ENCODE peak calls at places on chromosomes 2 and 18, in six cellular contexts. R is H1, H is K562, N is HCT116, F is GM12878, S is HepG2. D is an unnamed sample.

GRCh38 chr2:160397530-160397865 is 96.1 kb downstream of the RBMS1 start:
- DNase-seq in F (no peak), H (no peak), S (no peak), N (peak; percentile 16), R (no peak), D (peak; percentile 52)

GRCh38 chr2:236769981-236770671 is 200.5 kb downstream of the ACKR3 start:
- DNase-seq in H (no peak), R (peak; percentile 33), F (no peak), N (no peak), S (no peak), D (peak; percentile 35)

GRCh38 chr2:236939271-236939670 is 146.4 kb upstream of the COPS8 start:
- DNase-seq in R (no peak), F (no peak), N (no peak), S (no peak), H (no peak), D (no peak)

GRCh38 chr2:171723724-171724683 is 36.7 kb downstream of the DYNC1I2 start:
- DNase-seq in S (peak; percentile 12), N (no peak), R (peak; percentile 1), H (no peak), F (no peak), D (peak; percentile 11)

GRCh38 chr2:26519396-26519991 is 41.6 kb upstream of the OTOF start:
- DNase-seq in S (no peak), H (no peak), R (no peak), F (no peak), N (no peak), D (no peak)

GRCh38 chr2:133317161-133317560 is 251.1 kb downstream of the NCKAP5 start:
- DNase-seq in R (no peak), N (no peak), S (no peak), H (no peak), F (no peak), D (no peak)

GRCh38 chr18:63147010-63147409 is 172.6 kb downstream of the BCL2 start:
- DNase-seq in N (no peak), H (no peak), R (no peak), S (no peak), F (no peak), D (no peak)

GRCh38 chr2:49021170-49021743 is 133.1 kb downstream of the FSHR start:
- DNase-seq in S (no peak), F (no peak), N (no peak), H (no peak), R (no peak), D (no peak)

GRCh38 chr2:160402997-160403979 is 90.3 kb downstream of the RBMS1 start:
- DNase-seq in H (no peak), R (no peak), F (no peak), S (no peak), N (peak; percentile 19), D (no peak)

GRCh38 chr2:26608557-26608956 is 32.6 kb downstream of the CIB4 start:
- DNase-seq in H (no peak), R (no peak), S (no peak), N (no peak), F (no peak), D (no peak)

GRCh38 chr2:48107326-48107925 is 201.1 kb upstream of the FBXO11 start:
- DNase-seq in R (no peak), N (peak; percentile 55), H (no peak), S (peak; percentile 39), F (no peak), D (no peak)

GRCh38 chr2:19851116-19851515 is 50.7 kb downstream of the TTC32 start:
- DNase-seq in F (no peak), R (no peak), S (no peak), N (no peak), H (no peak), D (no peak)

GRCh38 chr2:190407662-190408537 is at the start of gene MFSD6:
- DNase-seq in F (no peak), H (peak; percentile 68), N (no peak), S (no peak), R (no peak), D (no peak)

GRCh38 chr2:231611273-231612198 is 18.9 kb downstream of the TEX44 start:
- DNase-seq in F (no peak), N (peak; percentile 84), S (peak; percentile 59), R (no peak), H (peak; percentile 65), D (peak; percentile 40)

GRCh38 chr2:173828189-173829157 is 136.7 kb downstream of the SP3 start:
- DNase-seq in H (no peak), S (no peak), N (no peak), R (no peak), F (no peak), D (no peak)

GRCh38 chr2:158013791-158014190 is 87.9 kb upstream of the UPP2 start:
- DNase-seq in F (no peak), H (no peak), S (no peak), R (no peak), N (no peak), D (no peak)

GRCh38 chr18:52715961-52716360 is 376.0 kb downstream of the DCC start:
- DNase-seq in H (no peak), R (no peak), S (no peak), N (no peak), F (no peak), D (no peak)

GRCh38 chr2:238868616-238869292 is 20.9 kb downstream of the TWIST2 start:
- DNase-seq in S (peak; percentile 63), R (no peak), F (no peak), H (no peak), N (no peak), D (no peak)

GRCh38 chr2:230512955-230513748 is 97.2 kb downstream of the SP100 start:
- DNase-seq in F (no peak), S (peak; percentile 83), R (no peak), N (no peak), H (no peak), D (no peak)

GRCh38 chr2:122433123-122433754 is 677.8 kb downstream of the TSN start:
- DNase-seq in F (peak; percentile 13), N (no peak), H (no peak), S (peak; percentile 84), R (no peak), D (no peak)

GRCh38 chr18:42850174-42850766 is 265.2 kb downstream of the RIT2 start:
- DNase-seq in R (no peak), N (no peak), F (no peak), H (no peak), S (no peak), D (no peak)

GRCh38 chr18:10015941-10016819 is 102.4 kb downstream of the VAPA start:
- DNase-seq in H (no peak), S (no peak), F (no peak), N (no peak), R (no peak), D (no peak)

GRCh38 chr2:8609357-8609804 is 72.5 kb upstream of the ID2 start:
- DNase-seq in S (peak; percentile 98), H (no peak), F (no peak), N (no peak), R (no peak), D (peak; percentile 51)

GRCh38 chr2:83705146-83705545 is 753.9 kb downstream of the SUCLG1 start:
- DNase-seq in R (no peak), S (no peak), F (no peak), N (no peak), H (no peak), D (no peak)

GRCh38 chr2:48566582-48566981 is 36.6 kb downstream of the STON1 start:
- DNase-seq in R (no peak), S (peak; percentile 29), N (no peak), F (no peak), H (no peak), D (no peak)

GRCh38 chr2:124804014-124804940 is 779.2 kb downstream of the CNTNAP5 start:
- DNase-seq in F (peak; percentile 12), R (no peak), H (peak; percentile 43), S (peak; percentile 69), N (peak; percentile 3), D (peak; percentile 64)

GRCh38 chr2:236238756-236239155 is 25.4 kb downstream of the ASB18 start:
- DNase-seq in H (no peak), N (no peak), F (no peak), R (no peak), S (no peak), D (no peak)

GRCh38 chr2:5501807-5502206 is 190.4 kb upstream of the SOX11 start:
- DNase-seq in F (no peak), S (no peak), H (no peak), R (no peak), N (no peak), D (no peak)
- H3K4me3 ChIP-seq in F (no peak overlapping the region), S (no peak overlapping the region), H (no peak overlapping the region), R (no peak overlapping the region), N (no peak overlapping the region), D (no peak overlapping the region)

DNA sequence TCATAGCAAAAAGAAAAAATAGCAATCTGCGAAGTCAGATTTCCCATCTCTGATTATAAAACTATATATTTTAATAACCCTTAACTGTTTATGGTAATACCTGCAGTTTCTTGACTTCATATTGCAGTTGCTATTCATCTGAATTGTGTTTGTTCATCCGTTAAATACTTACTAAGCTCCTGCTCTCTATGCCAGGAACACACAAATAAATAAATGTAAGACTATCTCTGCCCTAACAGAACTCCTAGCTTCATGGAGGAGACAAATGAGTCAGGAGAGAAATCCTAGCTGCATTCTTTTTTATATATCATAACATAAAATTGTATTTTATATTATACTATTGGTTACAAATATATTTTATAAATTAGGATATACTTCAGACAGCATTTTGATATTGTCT is 61.2 kb downstream of the MALT1 start:
- DNase-seq in F (no peak), N (no peak), S (no peak), R (no peak), H (no peak), D (no peak)
- TF ChIP-seq ZNF274 in F (no peak), N (no peak), S (no peak), R (no peak), H (no peak), D (no peak)

GRCh38 chr2:217980036-217980435 is 22.8 kb downstream of the TNS1 start:
- DNase-seq in H (no peak), F (no peak), N (no peak), S (no peak), R (no peak), D (no peak)

GRCh38 chr2:217976301-217976700 is 26.5 kb downstream of the TNS1 start:
- DNase-seq in R (no peak), H (no peak), S (no peak), F (no peak), N (no peak), D (no peak)

GRCh38 chr2:217979151-217979811 is 23.5 kb downstream of the TNS1 start:
- DNase-seq in R (no peak), N (no peak), H (no peak), S (no peak), F (no peak), D (no peak)

GRCh38 chr2:217978536-217979150 is 24.2 kb downstream of the TNS1 start:
- DNase-seq in S (no peak), R (no peak), F (no peak), N (no peak), H (no peak), D (no peak)

GRCh38 chr2:217977840-217978535 is 24.8 kb downstream of the TNS1 start:
- DNase-seq in R (no peak), S (no peak), N (no peak), H (no peak), F (no peak), D (no peak)
- H3K4me3 ChIP-seq in R (peak overlapping the region; percentile 37), S (no peak overlapping the region), N (no peak overlapping the region), H (no peak overlapping the region), F (no peak overlapping the region), D (peak overlapping the region; percentile 19)

DNA sequence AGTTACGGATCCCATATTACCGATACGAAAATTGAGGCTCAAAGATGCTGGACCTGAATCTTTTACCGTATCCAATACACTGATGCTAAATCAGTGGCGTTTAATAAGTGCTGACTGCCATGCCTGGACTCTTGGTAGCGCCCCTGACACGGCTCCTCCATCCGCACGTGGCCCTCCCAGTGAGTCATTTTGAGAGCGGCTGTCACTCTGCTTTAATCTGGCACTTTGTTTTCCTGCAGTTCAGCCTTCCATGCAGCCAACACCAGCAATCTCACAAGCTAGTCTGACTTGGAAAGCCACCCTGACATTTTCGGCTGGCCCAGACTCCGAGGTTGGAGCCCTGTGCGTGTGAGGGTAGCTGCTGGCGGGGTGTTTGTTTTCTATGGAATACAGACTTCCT is 155.1 kb upstream of the LMAN1 start:
- DNase-seq in S (peak; percentile 25), F (no peak), N (no peak), R (no peak), H (no peak), D (no peak)
- TF ChIP-seq ZNF274 in S (no peak), F (no peak), N (no peak), R (no peak), H (no peak), D (no peak)

D was measured in NT2/D1.